ENCODE peak calls at places on chromosome 20, in ten cellular contexts. C is endothelial cell of umbilical vein; F is posterior vena cava; V is effector memory CD8-positive, alpha-beta T cell; Q is DMS153; Y is nephron progenitor cell; K is HCT116; I is stimulated activated CD4-positive, alpha-beta T cell treated with anti-CD3 and anti-CD28 coated beads, Interleukin-12 subunit alpha, Interleukin-12 subunit beta, amount 100 ng/mL, for 24 hours; A is stimulated activated CD8-positive, alpha-beta memory T cell treated with anti-CD3 and anti-CD28 coated beads, Interleukin-15, amount 100 ng/mL, for 4 hours; Z is left ventricle myocardium inferior. R is an unnamed sample.
A peak's percentile ranks its signal among the peaks of the same experiment; 100 is the strongest.

GRCh38 chr20:31569163-31570020 is 35.7 kb upstream of the ID1 start:
- DNase-seq in K (no peak), A (peak; percentile 37), V (peak; percentile 70), F (no peak), Z (peak; percentile 57), C (peak; percentile 63), I (no peak), Q (no peak), Y (peak; percentile 76), R (peak; percentile 48)

GRCh38 chr20:34644345-34644744 is 32.5 kb downstream of the PIGU start:
- DNase-seq in I (no peak), F (no peak), Q (no peak), A (no peak), V (no peak), Y (no peak), C (no peak), K (no peak), Z (no peak), R (no peak)

GRCh38 chr20:37242503-37242902 is 19.1 kb downstream of the GHRH start:
- DNase-seq in V (no peak), Y (no peak), A (no peak), F (no peak), I (no peak), Z (no peak), C (no peak), Q (no peak), K (no peak), R (no peak)

GRCh38 chr20:58245181-58245891 is 16.9 kb upstream of the ANKRD60 start:
- DNase-seq in F (no peak), Z (no peak), Y (no peak), V (no peak), C (no peak), I (no peak), K (no peak), Q (no peak), A (no peak), R (no peak)

GRCh38 chr20:36584018-36584481 is 10.7 kb downstream of the TGIF2 start:
- DNase-seq in V (no peak), I (no peak), A (no peak), Z (no peak), C (no peak), K (no peak), Y (no peak), Q (no peak), F (no peak), R (no peak)

GRCh38 chr20:20780127-20780822 is 67.8 kb upstream of the RALGAPA2 start:
- DNase-seq in C (no peak), Q (peak; percentile 62), K (no peak), I (no peak), F (peak; percentile 89), A (no peak), Z (peak; percentile 79), Y (no peak), V (no peak), R (no peak)

GRCh38 chr20:11769825-11770224 is 147.9 kb upstream of the BTBD3 start:
- DNase-seq in Y (no peak), Z (no peak), C (no peak), Q (no peak), V (no peak), I (no peak), F (no peak), A (no peak), K (no peak), R (no peak)

GRCh38 chr20:64242003-64242796 is 13.3 kb upstream of the PCMTD2 start:
- DNase-seq in K (no peak), A (no peak), C (no peak), V (no peak), Q (no peak), F (peak; percentile 20), Y (no peak), Z (no peak), I (no peak), R (no peak)

GRCh38 chr20:11229772-11230171 is 556.0 kb upstream of the JAG1 start:
- DNase-seq in A (no peak), C (peak; percentile 90), I (no peak), K (peak; percentile 34), Y (no peak), Q (no peak), Z (peak; percentile 33), V (no peak), F (peak; percentile 85), R (no peak)

GRCh38 chr20:5044075-5044620 is 42.8 kb upstream of the SLC23A2 start:
- DNase-seq in Z (no peak), K (no peak), Y (no peak), V (no peak), F (no peak), Q (no peak), A (no peak), C (no peak), I (no peak), R (no peak)

GRCh38 chr20:51127713-51128112 is 104.8 kb upstream of the KCNG1 start:
- DNase-seq in C (no peak), Q (no peak), A (no peak), K (no peak), Y (no peak), F (no peak), V (no peak), Z (no peak), I (no peak), R (no peak)

GRCh38 chr20:46400253-46400652 is 6.2 kb downstream of the ELMO2 start:
- DNase-seq in F (no peak), Q (no peak), Y (no peak), K (no peak), V (no peak), C (peak; percentile 40), I (no peak), Z (no peak), A (no peak), R (no peak)

R was measured in HEK293T.